ENCODE peak calls at places on chromosomes 5 and 9, in four cellular contexts. W, L, C and I are unnamed samples.

GRCh38 chr9:85202596-85202995 is 533.1 kb downstream of the NTRK2 start:
- DNase-seq in W (no peak), L (no peak), C (no peak), I (no peak)

GRCh38 chr5:43041131-43041668 is 1.1 kb upstream of the ANXA2R start:
- DNase-seq in W (no peak), L (no peak), C (no peak), I (no peak)

GRCh38 chr5:963310-963672 is 45.3 kb upstream of the NKD2 start:
- DNase-seq in W (no peak), L (no peak), C (no peak), I (no peak)

GRCh38 chr9:110106698-110107097 is 101.3 kb downstream of the C9orf152 start:
- DNase-seq in W (no peak), L (no peak), C (no peak), I (no peak)

GRCh38 chr9:95313010-95313498 is 4.5 kb downstream of the FANCC start:
- DNase-seq in W (peak), L (no peak), C (no peak), I (peak)

GRCh38 chr5:1789838-1790462 is 9.7 kb downstream of the MRPL36 start:
- DNase-seq in W (no peak), L (no peak), C (no peak), I (peak)

GRCh38 chr5:100520348-100520747 is 14.8 kb upstream of the FAM174A start:
- DNase-seq in W (no peak), L (no peak), C (no peak), I (no peak)

GRCh38 chr5:75566710-75567309 is 44.4 kb upstream of the ANKDD1B start:
- DNase-seq in W (no peak), L (peak), C (peak), I (peak)

GRCh38 chr5:44943637-44944036 is 134.9 kb downstream of the MRPS30 start:
- DNase-seq in W (no peak), L (no peak), C (no peak), I (no peak)

GRCh38 chr5:11038772-11039171 is 277.7 kb upstream of the DAP start:
- DNase-seq in W (no peak), L (no peak), C (no peak), I (no peak)

GRCh38 chr9:79302569-79302968 is 269.2 kb upstream of the TLE4 start:
- DNase-seq in W (no peak), L (no peak), C (no peak), I (no peak)

DNA sequence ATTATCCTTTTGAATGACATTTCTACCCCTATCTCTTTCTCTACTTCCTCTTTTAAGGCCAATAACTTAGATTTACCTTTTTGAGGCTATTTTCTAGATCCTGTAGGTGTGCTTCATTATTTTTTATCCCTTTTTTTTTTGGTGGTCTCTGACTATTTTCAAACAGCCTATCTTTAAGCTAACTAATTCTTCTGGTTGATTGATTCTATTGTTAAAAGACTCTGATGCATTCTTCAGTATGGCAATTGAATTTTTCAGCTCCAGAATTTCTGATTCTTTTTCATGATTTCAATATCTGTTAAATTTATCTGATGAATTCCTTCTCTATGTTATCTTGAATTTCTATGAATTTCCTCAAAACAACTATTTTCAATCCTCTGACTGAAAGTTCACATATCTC is 7.4 kb upstream of the SLC36A3 start:
- DNase-seq in W (no peak), L (no peak), C (no peak), I (no peak)
- TF ChIP-seq CHD1 in W (no peak), L (no peak), C (no peak), I (no peak)

GRCh38 chr5:6568383-6568782 is 64.5 kb downstream of the NSUN2 start:
- DNase-seq in W (no peak), L (no peak), C (no peak), I (no peak)
- TF ChIP-seq CHD1 in W (no peak), L (no peak), C (no peak), I (no peak)

DNA sequence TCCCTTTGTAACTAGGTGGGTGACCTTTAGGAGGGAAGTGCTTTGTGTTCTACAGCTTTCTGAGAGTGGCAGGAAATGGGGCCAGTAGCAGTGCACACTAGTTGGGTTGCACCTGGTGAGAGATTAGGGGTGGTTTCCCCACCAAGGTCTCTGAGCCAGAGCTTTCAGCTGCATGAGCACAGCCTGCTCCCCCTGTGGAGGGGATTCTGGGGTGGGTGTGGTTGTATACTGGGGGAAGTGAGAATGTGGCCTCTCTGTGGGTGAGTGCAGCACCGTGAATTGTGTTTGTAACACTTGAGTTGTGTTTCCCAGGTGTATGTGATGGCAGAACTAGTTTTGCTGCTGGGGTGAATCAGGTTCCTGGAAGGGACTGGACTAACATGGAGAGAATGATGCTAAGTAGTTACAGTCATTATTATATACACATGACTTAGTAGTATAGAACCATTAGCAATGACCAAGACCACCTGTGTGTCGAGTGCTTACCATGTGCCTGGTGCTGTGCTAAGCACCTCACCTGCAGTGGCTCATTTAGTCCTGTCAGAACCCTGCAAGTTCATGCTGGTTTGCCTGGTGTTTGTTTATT is 11.8 kb upstream of the CXXC5 start:
- DNase-seq in W (no peak), L (peak), C (peak), I (no peak)
- TF ChIP-seq CHD1 in W (no peak), L (peak), C (no peak), I (no peak)

GRCh38 chr9:132023409-132024180 is 56.1 kb downstream of the MED27 start:
- DNase-seq in W (no peak), L (no peak), C (no peak), I (no peak)

GRCh38 chr9:132018957-132019405 is 60.7 kb downstream of the MED27 start:
- DNase-seq in W (no peak), L (no peak), C (no peak), I (peak)

GRCh38 chr9:132019702-132020101 is 60.0 kb downstream of the MED27 start:
- DNase-seq in W (no peak), L (no peak), C (no peak), I (no peak)

GRCh38 chr9:132020845-132021510 is 58.7 kb downstream of the MED27 start:
- DNase-seq in W (no peak), L (no peak), C (no peak), I (peak)

GRCh38 chr9:132020272-132020671 is 59.4 kb downstream of the MED27 start:
- DNase-seq in W (no peak), L (no peak), C (no peak), I (no peak)
- TF ChIP-seq CHD1 in W (no peak), L (no peak), C (no peak), I (no peak)

DNA sequence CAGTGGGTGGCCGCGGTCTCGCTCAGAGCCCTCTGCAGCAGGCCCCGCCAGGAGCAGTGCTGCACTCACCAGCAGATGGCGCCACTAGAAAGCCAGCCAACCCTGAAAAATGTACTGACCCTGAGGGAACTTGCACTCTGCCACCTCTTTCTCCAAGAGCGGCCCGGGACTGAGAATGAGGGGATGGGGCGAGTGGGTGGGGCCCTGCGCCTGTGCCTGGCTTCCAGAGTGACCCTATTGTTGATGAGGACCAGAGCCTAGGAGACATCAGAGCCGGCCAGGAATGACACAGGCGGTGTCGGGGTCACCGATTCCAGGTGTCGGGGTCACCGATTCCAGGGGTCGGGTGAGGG is 2.9 kb upstream of the IL17B start:
- DNase-seq in W (peak), L (no peak), C (peak), I (peak)
- TF ChIP-seq CHD1 in W (no peak), L (no peak), C (no peak), I (no peak)

DNA sequence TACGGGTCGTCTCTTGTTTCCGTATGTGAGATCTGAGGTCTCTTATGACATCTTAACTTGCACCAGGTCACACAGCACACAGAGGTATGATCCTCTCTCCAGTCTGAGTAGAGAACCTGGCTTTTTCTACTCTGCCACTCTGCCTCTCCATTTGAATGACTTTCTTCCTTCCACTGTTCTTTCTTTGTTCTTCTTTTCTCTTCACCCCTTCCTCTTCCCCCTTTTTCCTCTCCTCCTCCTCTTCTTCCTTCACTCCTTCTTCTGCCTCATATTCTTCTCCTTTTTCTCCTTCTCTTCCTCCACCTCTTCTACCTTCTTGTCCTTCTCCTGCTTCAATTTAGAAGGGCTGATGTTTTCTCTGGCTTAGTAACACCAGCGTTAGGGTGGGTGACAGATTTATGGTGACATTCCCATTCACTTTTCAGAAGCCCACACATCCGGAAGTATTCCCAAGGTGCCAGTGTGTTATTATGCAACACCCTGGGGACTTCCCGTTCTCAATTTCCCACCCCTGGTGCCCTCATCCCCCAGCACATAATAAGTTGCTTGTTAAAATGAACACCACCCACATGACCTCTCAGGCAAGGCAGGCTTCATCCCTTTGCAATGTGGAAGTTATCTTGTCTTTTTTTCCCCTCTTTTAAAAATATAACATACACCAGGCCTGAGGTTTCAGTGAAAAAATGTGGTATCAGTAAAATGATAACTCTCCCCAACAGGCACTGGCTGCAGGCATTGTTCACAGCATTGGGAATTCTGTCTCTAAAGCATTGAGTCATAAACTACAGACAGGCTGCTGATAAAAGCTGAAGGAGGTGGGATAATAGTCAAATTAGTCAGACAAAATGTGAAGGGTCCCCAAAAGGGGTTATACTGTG is 122.1 kb downstream of the PAPPA start:
- DNase-seq in W (no peak), L (no peak), C (no peak), I (peak)
- TF ChIP-seq CHD1 in W (no peak), L (no peak), C (no peak), I (no peak)

GRCh38 chr9:2933165-2934095 is 89.5 kb upstream of the PUM3 start:
- DNase-seq in W (no peak), L (no peak), C (no peak), I (no peak)
- TF ChIP-seq CHD1 in W (no peak), L (no peak), C (no peak), I (no peak)

GRCh38 chr5:16531063-16531667 is 65.6 kb upstream of the ZNF622 start:
- DNase-seq in W (no peak), L (no peak), C (no peak), I (no peak)
- TF ChIP-seq CHD1 in W (no peak), L (no peak), C (no peak), I (no peak)